ENCODE peak calls at places on chromosomes 11 and 22, in four cellular contexts. S is IMR-90, Q is stomach, B is spleen. K is an unnamed sample. For H3K4me1, the result is how much of the 10 kb centered on the place peaks cover.

GRCh38 chr11:46892838-46893237 is 25.5 kb downstream of the LRP4 start:
- DNase-seq in S (no peak), B (no peak), Q (no peak), K (no peak)

GRCh38 chr22:20404881-20405280 is 10.9 kb downstream of the ZNF74 start:
- DNase-seq in S (no peak), B (peak), Q (no peak), K (no peak)

GRCh38 chr11:129814244-129814992 is 1.2 kb upstream of the TMEM45B start:
- DNase-seq in B (peak), Q (no peak), S (no peak), K (no peak)

GRCh38 chr22:33579448-33580093 is 340.7 kb downstream of the LARGE1 start:
- DNase-seq in S (peak), Q (peak), B (no peak), K (peak)

GRCh38 chr11:88231894-88232482 is 56.7 kb upstream of the RAB38 start:
- DNase-seq in Q (no peak), S (peak), B (no peak), K (no peak)

GRCh38 chr11:62805991-62806441 is 776 bp upstream of the NXF1 start:
- DNase-seq in B (no peak), S (no peak), Q (no peak), K (no peak)

GRCh38 chr22:49063040-49063329 is 764.7 kb downstream of the BRD1 start:
- DNase-seq in S (no peak), B (no peak), Q (no peak), K (no peak)

GRCh38 chr11:17489729-17490128 is 13.1 kb upstream of the ABCC8 start:
- DNase-seq in S (no peak), Q (no peak), B (no peak), K (no peak)

GRCh38 chr11:44623321-44623715 is 57.9 kb downstream of the CD82 start:
- DNase-seq in B (peak), Q (peak), S (no peak), K (peak)

GRCh38 chr11:68601147-68601546 is 83.2 kb upstream of the GAL start:
- DNase-seq in B (no peak), S (no peak), Q (no peak), K (no peak)

GRCh38 chr11:6737872-6738466 is 33.8 kb downstream of the OR2AG2 start:
- DNase-seq in B (no peak), S (peak), Q (peak), K (no peak)

GRCh38 chr11:10699072-10699471 is 5.5 kb upstream of the IRAG1 start:
- DNase-seq in S (no peak), B (no peak), Q (no peak), K (no peak)

GRCh38 chr11:72222907-72223614 is 1.5 kb upstream of the INPPL1 start:
- DNase-seq in Q (peak), B (peak), S (peak), K (peak)
- TF ChIP-seq POLR2A in Q (no peak), B (no peak), S (no peak), K (peak)

DNA sequence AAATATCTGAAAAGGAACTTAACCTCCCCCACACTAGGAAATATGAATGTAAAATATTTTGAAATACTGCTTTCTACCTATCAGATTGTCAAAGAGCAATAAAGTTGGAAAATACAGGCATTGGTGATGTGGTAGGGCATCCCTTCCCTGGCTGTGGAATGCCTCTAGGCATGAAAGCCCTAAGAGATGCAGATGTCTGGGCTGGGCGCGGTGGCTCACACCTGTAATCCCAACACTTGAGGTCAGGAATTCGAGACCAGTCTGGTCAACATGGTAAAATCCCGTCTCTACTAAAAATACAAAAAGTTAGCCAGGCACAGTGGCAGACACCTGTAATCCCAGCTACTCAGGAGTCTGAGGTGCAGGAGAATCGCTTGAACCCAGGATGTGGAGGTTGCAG is 22.0 kb downstream of the ARAP1 start:
- DNase-seq in B (no peak), Q (no peak), S (no peak), K (no peak)
- H3K4me1 ChIP-seq in B (half or more), Q (under half), S (under half), K (under half)

GRCh38 chr11:1882265-1883238 is 9.1 kb downstream of the PRR33 start:
- DNase-seq in S (peak), Q (peak), B (peak), K (peak)
- H3K27ac ChIP-seq in S (no peak), Q (peak), B (peak), K (peak)

DNA sequence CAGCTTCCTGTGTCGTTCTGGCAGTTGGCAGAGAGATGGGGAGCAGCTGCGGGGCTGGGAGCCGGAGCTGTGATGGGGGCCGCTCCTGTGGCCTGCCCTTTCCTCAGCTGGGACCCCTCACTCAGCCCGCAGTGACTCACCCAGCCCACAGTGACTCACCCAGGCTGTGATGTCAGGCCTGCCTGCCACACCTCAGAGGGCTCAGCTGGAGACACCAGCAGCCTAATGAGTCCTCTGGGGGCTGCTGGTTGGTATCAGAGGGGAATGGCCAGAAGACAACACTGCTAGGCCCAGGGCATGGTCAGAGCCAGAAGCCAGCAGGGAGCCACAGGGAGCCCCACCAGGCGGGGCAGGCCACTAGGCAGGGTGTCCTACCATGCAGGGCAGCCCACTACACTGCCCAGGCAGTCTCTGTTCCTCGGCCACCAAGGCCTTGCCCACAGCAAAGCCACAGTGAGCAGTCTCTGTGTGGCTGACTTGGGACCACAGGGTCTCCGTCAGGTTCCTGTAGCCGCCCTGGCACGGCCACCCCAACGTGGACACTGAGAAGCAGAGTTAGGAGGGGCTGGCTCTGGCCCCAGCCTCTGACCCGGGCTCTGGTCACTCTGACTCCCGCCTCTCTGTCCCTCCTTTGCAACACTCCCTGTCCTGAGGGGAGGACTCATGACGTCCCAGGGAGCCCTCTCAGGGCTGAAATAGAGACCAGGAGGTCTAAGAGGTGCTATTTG is 4.3 kb upstream of the FXYD2 start:
- DNase-seq in B (peak), Q (peak), S (peak), K (peak)
- TF ChIP-seq POLR2A in B (no peak), Q (no peak), S (no peak), K (no peak)

GRCh38 chr11:65435981-65436411 is 13.4 kb downstream of the NEAT1 start:
- DNase-seq in Q (peak), B (peak), S (no peak), K (peak)
- H3K4me1 ChIP-seq in Q (half or more), B (half or more), S (under half), K (under half)

GRCh38 chr11:1326435-1327063 is 17.1 kb upstream of the TOLLIP start:
- DNase-seq in Q (no peak), S (peak), B (no peak), K (no peak)
- H3K27ac ChIP-seq in Q (peak), S (peak), B (peak), K (no peak)

DNA sequence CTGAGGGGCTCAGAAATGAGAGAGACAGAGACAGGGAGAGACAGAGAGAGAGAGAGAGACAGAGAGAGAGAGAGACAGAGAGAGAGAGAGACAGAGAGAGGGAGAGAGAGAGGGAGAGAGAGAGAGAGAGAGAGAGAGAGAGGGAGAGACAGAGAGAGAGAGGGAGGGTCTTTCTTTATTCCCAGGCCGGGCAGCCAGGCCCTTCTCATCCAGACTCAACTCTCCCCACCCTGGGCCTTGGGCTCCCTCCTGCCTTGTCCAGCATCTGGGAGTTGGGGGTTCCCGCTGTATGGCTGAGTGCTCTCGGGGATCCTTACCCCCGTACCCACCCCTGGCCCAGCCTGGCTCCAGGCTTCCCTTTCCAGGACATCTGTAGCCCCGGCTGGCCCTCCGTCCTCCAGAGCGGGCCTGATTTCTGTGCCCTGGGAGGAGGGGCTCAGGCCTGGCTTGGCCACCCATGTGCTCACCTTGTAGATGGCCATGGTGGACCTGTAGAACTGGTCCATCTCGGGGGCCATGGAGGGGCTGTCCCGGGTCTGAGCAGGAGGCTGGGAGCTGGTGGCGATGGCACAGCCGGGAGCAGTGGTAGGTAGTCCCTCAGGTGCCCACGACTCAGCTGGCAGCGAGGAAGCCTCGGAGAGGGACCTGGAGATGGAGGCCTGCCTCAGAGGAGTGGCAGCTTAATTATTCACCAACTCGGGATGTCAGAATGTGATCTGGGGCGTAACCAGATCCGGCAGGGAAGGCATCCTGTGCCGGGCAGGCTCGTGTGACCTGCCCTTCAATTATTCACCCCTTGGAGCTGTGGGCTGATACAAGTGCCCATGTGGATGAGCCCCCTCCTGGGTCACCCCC is at the start of gene BAIAP2L2:
- DNase-seq in Q (peak), B (no peak), S (no peak), K (no peak)
- TF ChIP-seq POLR2A in Q (no peak), B (no peak), S (no peak), K (no peak)

GRCh38 chr11:122723576-122723975 is 68.1 kb downstream of the UBASH3B start:
- DNase-seq in B (no peak), S (peak), Q (no peak), K (no peak)
- H3K4me1 ChIP-seq in B (half or more), S (under half), Q (under half), K (under half)